ENCODE peak calls at places on chromosomes 7 and 10, in ten cellular contexts. U, I, V, C, M, P, J, O, S and W are unnamed samples.

GRCh38 chr7:107860981-107861652 is 29.9 kb upstream of the DLD start:
- DNase-seq in U (no peak), I (no peak), V (no peak), C (no peak), M (no peak), P (no peak), J (no peak), O (no peak), S (no peak), W (peak; percentile 12)

GRCh38 chr10:97543025-97543546 is 29.5 kb upstream of the ANKRD2 start:
- DNase-seq in U (no peak), I (peak; percentile 94), V (peak; percentile 87), C (peak; percentile 68), M (no peak), P (peak; percentile 98), J (no peak), O (no peak), S (peak; percentile 87), W (no peak)

GRCh38 chr7:35003679-35004278 is 33.5 kb downstream of the DPY19L1 start:
- DNase-seq in U (peak; percentile 4), I (no peak), V (peak; percentile 23), C (peak; percentile 88), M (no peak), P (peak; percentile 74), J (peak; percentile 31), O (no peak), S (no peak), W (peak; percentile 26)

GRCh38 chr7:27149817-27150567 is 2.4 kb downstream of the HOXA3 start:
- DNase-seq in U (peak; percentile 23), I (no peak), V (no peak), C (no peak), M (no peak), P (no peak), J (peak; percentile 47), O (no peak), S (peak; percentile 76), W (no peak)

GRCh38 chr7:93147358-93147757 is 827 bp downstream of the SAMD9L start:
- DNase-seq in U (no peak), I (no peak), V (peak; percentile 26), C (peak; percentile 26), M (no peak), P (peak; percentile 41), J (peak; percentile 49), O (no peak), S (no peak), W (no peak)

GRCh38 chr10:26557641-26558014 is 119.5 kb downstream of the APBB1IP start:
- DNase-seq in U (no peak), I (no peak), V (no peak), C (no peak), M (no peak), P (no peak), J (no peak), O (no peak), S (no peak), W (no peak)

GRCh38 chr10:110947061-110947595 is 27.7 kb downstream of the SHOC2 start:
- DNase-seq in U (no peak), I (no peak), V (no peak), C (no peak), M (no peak), P (peak; percentile 11), J (no peak), O (no peak), S (no peak), W (no peak)

GRCh38 chr10:42992156-42992956 is 84.5 kb upstream of the RET start:
- DNase-seq in U (no peak), I (no peak), V (no peak), C (no peak), M (no peak), P (no peak), J (no peak), O (no peak), S (no peak), W (no peak)

GRCh38 chr10:3741688-3742461 is 43.1 kb downstream of the KLF6 start:
- DNase-seq in U (no peak), I (peak; percentile 47), V (no peak), C (no peak), M (no peak), P (no peak), J (no peak), O (no peak), S (peak; percentile 25), W (no peak)

GRCh38 chr10:1006573-1006972 is 18.3 kb downstream of the GTPBP4 start:
- DNase-seq in U (no peak), I (peak; percentile 48), V (no peak), C (no peak), M (no peak), P (no peak), J (no peak), O (no peak), S (peak; percentile 60), W (no peak)

GRCh38 chr10:133419211-133419950 is 5.0 kb downstream of the SPRN start:
- DNase-seq in U (no peak), I (peak; percentile 52), V (no peak), C (no peak), M (no peak), P (no peak), J (no peak), O (no peak), S (peak; percentile 75), W (no peak)

GRCh38 chr10:104824378-104825006 is 183.4 kb downstream of the SORCS3 start:
- DNase-seq in U (peak; percentile 84), I (no peak), V (peak; percentile 24), C (peak; percentile 48), M (peak; percentile 80), P (peak; percentile 66), J (no peak), O (peak; percentile 59), S (no peak), W (no peak)

GRCh38 chr10:76624470-76624869 is 1013.1 kb downstream of the KCNMA1 start:
- DNase-seq in U (no peak), I (no peak), V (no peak), C (no peak), M (no peak), P (no peak), J (no peak), O (no peak), S (no peak), W (no peak)

GRCh38 chr10:119270893-119271361 is 63.6 kb downstream of the GRK5 start:
- DNase-seq in U (no peak), I (peak; percentile 96), V (peak; percentile 89), C (no peak), M (no peak), P (peak; percentile 41), J (no peak), O (no peak), S (no peak), W (no peak)

GRCh38 chr7:22357311-22358175 is 589 bp upstream of the RAPGEF5 start:
- DNase-seq in U (peak; percentile 42), I (no peak), V (peak; percentile 21), C (no peak), M (peak; percentile 61), P (peak; percentile 96), J (peak; percentile 53), O (peak; percentile 2), S (no peak), W (peak; percentile 15)

GRCh38 chr7:92244803-92245486 is 769 bp downstream of the KRIT1 start:
- DNase-seq in U (no peak), I (no peak), V (no peak), C (no peak), M (no peak), P (no peak), J (no peak), O (no peak), S (no peak), W (no peak)

GRCh38 chr7:77538186-77538907 is 1.3 kb downstream of the PTPN12 start:
- DNase-seq in U (peak; percentile 64), I (peak; percentile 95), V (peak; percentile 91), C (peak; percentile 88), M (peak; percentile 70), P (peak; percentile 94), J (peak; percentile 82), O (peak; percentile 62), S (peak; percentile 88), W (peak; percentile 85)

GRCh38 chr7:30163231-30163894 is 28.6 kb downstream of the MTURN start:
- DNase-seq in U (no peak), I (no peak), V (no peak), C (no peak), M (no peak), P (peak; percentile 63), J (peak; percentile 74), O (no peak), S (no peak), W (no peak)

GRCh38 chr7:36192050-36192824 is 39.2 kb downstream of the EEPD1 start:
- DNase-seq in U (no peak), I (no peak), V (no peak), C (no peak), M (no peak), P (no peak), J (no peak), O (no peak), S (no peak), W (no peak)